ENCODE peak calls at places on chromosomes 13 and 19, in ten cellular contexts. One of them, this sample, is unnamed.

GRCh38 chr13:95833126-95833525 is 156.2 kb downstream of the DNAJC3 start:
- DNase-seq in fibroblast of pulmonary artery: no peak
- DNase-seq in OCI-LY7: no peak
- DNase-seq in body of pancreas: no peak
- DNase-seq in upper lobe of right lung: no peak
- DNase-seq in astrocyte of the spinal cord: no peak
- DNase-seq in WTC11: no peak
- DNase-seq in transverse colon: no peak
- DNase-seq in progenitor cell of endocrine pancreas: no peak
- DNase-seq in heart right ventricle: no peak
- DNase-seq in this sample: no peak

GRCh38 chr19:4583961-4584669 is 24.6 kb upstream of the SEMA6B start:
- DNase-seq in fibroblast of pulmonary artery: peak; percentile 44
- DNase-seq in OCI-LY7: peak; percentile 32
- DNase-seq in body of pancreas: no peak
- DNase-seq in upper lobe of right lung: no peak
- DNase-seq in astrocyte of the spinal cord: peak; percentile 32
- DNase-seq in WTC11: peak; percentile 72
- DNase-seq in transverse colon: no peak
- DNase-seq in progenitor cell of endocrine pancreas: no peak
- DNase-seq in heart right ventricle: no peak
- DNase-seq in this sample: no peak

GRCh38 chr13:46896346-46897138 is at the start of gene HTR2A:
- DNase-seq in fibroblast of pulmonary artery: peak; percentile 40
- DNase-seq in OCI-LY7: no peak
- DNase-seq in body of pancreas: peak; percentile 18
- DNase-seq in upper lobe of right lung: peak; percentile 69
- DNase-seq in astrocyte of the spinal cord: peak; percentile 65
- DNase-seq in WTC11: no peak
- DNase-seq in transverse colon: no peak
- DNase-seq in progenitor cell of endocrine pancreas: no peak
- DNase-seq in heart right ventricle: no peak
- DNase-seq in this sample: no peak

GRCh38 chr19:7680606-7681335 is at the start of gene TRAPPC5:
- DNase-seq in fibroblast of pulmonary artery: peak; percentile 84
- DNase-seq in OCI-LY7: peak; percentile 93
- DNase-seq in body of pancreas: peak; percentile 88
- DNase-seq in upper lobe of right lung: peak; percentile 94
- DNase-seq in astrocyte of the spinal cord: peak; percentile 74
- DNase-seq in WTC11: peak; percentile 86
- DNase-seq in transverse colon: peak; percentile 89
- DNase-seq in progenitor cell of endocrine pancreas: peak; percentile 87
- DNase-seq in heart right ventricle: peak; percentile 90
- DNase-seq in this sample: no peak

GRCh38 chr19:8585894-8586750 is 8.9 kb upstream of the MYO1F start:
- DNase-seq in fibroblast of pulmonary artery: peak; percentile 47
- DNase-seq in OCI-LY7: peak; percentile 47
- DNase-seq in body of pancreas: no peak
- DNase-seq in upper lobe of right lung: peak; percentile 83
- DNase-seq in astrocyte of the spinal cord: no peak
- DNase-seq in WTC11: peak; percentile 99
- DNase-seq in transverse colon: peak; percentile 66
- DNase-seq in progenitor cell of endocrine pancreas: peak; percentile 51
- DNase-seq in heart right ventricle: peak; percentile 63
- DNase-seq in this sample: no peak

GRCh38 chr13:25679936-25680335 is 308.2 kb downstream of the ATP8A2 start:
- DNase-seq in fibroblast of pulmonary artery: no peak
- DNase-seq in OCI-LY7: no peak
- DNase-seq in body of pancreas: no peak
- DNase-seq in upper lobe of right lung: no peak
- DNase-seq in astrocyte of the spinal cord: no peak
- DNase-seq in WTC11: no peak
- DNase-seq in transverse colon: no peak
- DNase-seq in progenitor cell of endocrine pancreas: no peak
- DNase-seq in heart right ventricle: no peak
- DNase-seq in this sample: no peak

GRCh38 chr19:52343548-52343947 is 7.5 kb downstream of the ZNF610 start:
- DNase-seq in fibroblast of pulmonary artery: peak; percentile 38
- DNase-seq in OCI-LY7: peak; percentile 79
- DNase-seq in body of pancreas: peak; percentile 59
- DNase-seq in upper lobe of right lung: no peak
- DNase-seq in astrocyte of the spinal cord: no peak
- DNase-seq in WTC11: peak; percentile 83
- DNase-seq in transverse colon: peak; percentile 9
- DNase-seq in progenitor cell of endocrine pancreas: peak; percentile 68
- DNase-seq in heart right ventricle: peak; percentile 19
- DNase-seq in this sample: no peak

GRCh38 chr19:3057275-3057714 is 5.0 kb downstream of the TLE5 start:
- DNase-seq in fibroblast of pulmonary artery: peak; percentile 77
- DNase-seq in OCI-LY7: no peak
- DNase-seq in body of pancreas: peak; percentile 98
- DNase-seq in upper lobe of right lung: peak; percentile 93
- DNase-seq in astrocyte of the spinal cord: peak; percentile 73
- DNase-seq in WTC11: no peak
- DNase-seq in transverse colon: peak; percentile 73
- DNase-seq in progenitor cell of endocrine pancreas: no peak
- DNase-seq in heart right ventricle: peak; percentile 91
- DNase-seq in this sample: no peak

DNA sequence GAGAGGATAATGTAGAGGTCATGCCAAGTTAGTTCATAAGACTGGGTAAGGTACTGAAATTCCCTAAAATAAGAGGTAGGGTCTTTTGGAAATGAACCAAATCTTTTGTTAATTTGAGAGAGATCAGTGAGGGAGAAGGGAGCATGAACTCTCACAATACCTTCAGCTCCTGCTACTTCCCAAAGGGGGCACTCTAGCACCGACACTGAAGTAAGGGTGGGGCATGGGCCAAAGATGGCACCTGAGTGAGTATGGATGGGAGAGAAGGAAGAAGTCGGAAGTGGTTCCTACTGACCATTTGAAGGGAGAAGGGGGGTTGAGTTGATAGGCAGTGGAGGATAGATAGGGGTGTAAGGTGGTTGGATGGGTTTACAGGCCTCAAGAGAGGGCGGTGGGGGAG is 86.6 kb downstream of the ZNF737 start:
- DNase-seq in fibroblast of pulmonary artery: no peak
- DNase-seq in OCI-LY7: no peak
- DNase-seq in body of pancreas: no peak
- DNase-seq in upper lobe of right lung: no peak
- DNase-seq in astrocyte of the spinal cord: no peak
- DNase-seq in WTC11: peak; percentile 28
- DNase-seq in transverse colon: no peak
- DNase-seq in progenitor cell of endocrine pancreas: no peak
- DNase-seq in heart right ventricle: no peak
- DNase-seq in this sample: no peak
- TF ChIP-seq CTCF in fibroblast of pulmonary artery: no peak
- TF ChIP-seq CTCF in OCI-LY7: no peak
- TF ChIP-seq CTCF in body of pancreas: no peak
- TF ChIP-seq CTCF in upper lobe of right lung: no peak
- TF ChIP-seq CTCF in astrocyte of the spinal cord: no peak
- TF ChIP-seq CTCF in WTC11: no peak
- TF ChIP-seq CTCF in transverse colon: no peak
- TF ChIP-seq CTCF in progenitor cell of endocrine pancreas: no peak
- TF ChIP-seq CTCF in heart right ventricle: no peak
- TF ChIP-seq CTCF in this sample: no peak

GRCh38 chr13:44438234-44438579 is 64.6 kb downstream of the SERP2 start:
- DNase-seq in fibroblast of pulmonary artery: no peak
- DNase-seq in OCI-LY7: no peak
- DNase-seq in body of pancreas: no peak
- DNase-seq in upper lobe of right lung: no peak
- DNase-seq in astrocyte of the spinal cord: no peak
- DNase-seq in WTC11: no peak
- DNase-seq in transverse colon: no peak
- DNase-seq in progenitor cell of endocrine pancreas: no peak
- DNase-seq in heart right ventricle: no peak
- DNase-seq in this sample: no peak

GRCh38 chr13:44434441-44435141 is 61.0 kb downstream of the SERP2 start:
- DNase-seq in fibroblast of pulmonary artery: no peak
- DNase-seq in OCI-LY7: no peak
- DNase-seq in body of pancreas: no peak
- DNase-seq in upper lobe of right lung: no peak
- DNase-seq in astrocyte of the spinal cord: no peak
- DNase-seq in WTC11: no peak
- DNase-seq in transverse colon: no peak
- DNase-seq in progenitor cell of endocrine pancreas: no peak
- DNase-seq in heart right ventricle: no peak
- DNase-seq in this sample: no peak

GRCh38 chr13:44437356-44438233 is 64.0 kb downstream of the SERP2 start:
- DNase-seq in fibroblast of pulmonary artery: peak; percentile 69
- DNase-seq in OCI-LY7: peak; percentile 70
- DNase-seq in body of pancreas: no peak
- DNase-seq in upper lobe of right lung: no peak
- DNase-seq in astrocyte of the spinal cord: peak; percentile 77
- DNase-seq in WTC11: no peak
- DNase-seq in transverse colon: no peak
- DNase-seq in progenitor cell of endocrine pancreas: no peak
- DNase-seq in heart right ventricle: no peak
- DNase-seq in this sample: peak; percentile 4

GRCh38 chr13:44435142-44435982 is 61.7 kb downstream of the SERP2 start:
- DNase-seq in fibroblast of pulmonary artery: peak; percentile 99
- DNase-seq in OCI-LY7: peak; percentile 90
- DNase-seq in body of pancreas: peak; percentile 99
- DNase-seq in upper lobe of right lung: peak; percentile 96
- DNase-seq in astrocyte of the spinal cord: peak; percentile 99
- DNase-seq in WTC11: peak; percentile 97
- DNase-seq in transverse colon: peak; percentile 98
- DNase-seq in progenitor cell of endocrine pancreas: peak; percentile 96
- DNase-seq in heart right ventricle: peak; percentile 91
- DNase-seq in this sample: peak; percentile 82

DNA sequence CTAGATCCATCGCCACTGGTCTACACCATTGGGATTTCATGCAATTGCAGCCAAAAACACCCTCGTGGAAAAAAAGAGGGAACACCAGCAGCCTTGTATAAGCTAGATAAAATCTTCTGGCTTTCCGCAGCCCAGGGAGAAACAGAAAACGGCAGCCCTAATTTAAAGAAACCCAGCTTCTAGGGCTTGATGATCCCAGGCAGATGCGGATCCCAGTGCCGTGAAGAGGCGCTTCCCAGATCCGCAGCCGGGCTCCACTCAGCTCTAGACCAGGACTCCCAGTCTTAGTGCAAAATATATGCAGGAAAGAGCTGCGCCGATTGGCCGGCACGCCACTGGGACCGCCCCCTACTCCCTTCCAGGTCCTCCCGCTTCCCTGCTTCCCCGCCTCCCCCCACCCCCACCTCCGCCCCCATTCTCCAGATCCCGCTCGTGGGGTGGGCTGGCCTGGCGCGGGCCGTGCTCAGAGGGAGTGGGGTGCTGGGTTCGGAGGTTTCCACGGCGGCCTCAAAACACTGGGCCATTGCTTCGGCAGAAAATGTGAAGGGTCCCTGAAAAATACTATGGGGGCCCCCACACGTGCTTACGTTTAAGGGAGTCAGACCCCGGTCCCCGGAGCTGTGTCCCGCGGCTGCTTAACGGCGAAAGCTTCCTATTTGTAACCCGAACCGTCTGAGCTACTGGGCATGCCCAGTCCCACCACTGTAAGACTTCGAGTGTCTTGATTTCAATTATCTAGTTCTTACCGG is 63.1 kb downstream of the SERP2 start:
- DNase-seq in fibroblast of pulmonary artery: peak; percentile 96
- DNase-seq in OCI-LY7: peak; percentile 66
- DNase-seq in body of pancreas: peak; percentile 95
- DNase-seq in upper lobe of right lung: peak; percentile 96
- DNase-seq in astrocyte of the spinal cord: peak; percentile 96
- DNase-seq in WTC11: peak; percentile 96
- DNase-seq in transverse colon: peak; percentile 97
- DNase-seq in progenitor cell of endocrine pancreas: peak; percentile 89
- DNase-seq in heart right ventricle: peak; percentile 95
- DNase-seq in this sample: peak; percentile 49
- TF ChIP-seq CTCF in fibroblast of pulmonary artery: no peak
- TF ChIP-seq CTCF in OCI-LY7: no peak
- TF ChIP-seq CTCF in body of pancreas: no peak
- TF ChIP-seq CTCF in upper lobe of right lung: no peak
- TF ChIP-seq CTCF in astrocyte of the spinal cord: no peak
- TF ChIP-seq CTCF in WTC11: no peak
- TF ChIP-seq CTCF in transverse colon: no peak
- TF ChIP-seq CTCF in progenitor cell of endocrine pancreas: no peak
- TF ChIP-seq CTCF in heart right ventricle: no peak
- TF ChIP-seq CTCF in this sample: no peak

GRCh38 chr19:10962863-10963262 is 2.0 kb downstream of the SMARCA4 start:
- DNase-seq in fibroblast of pulmonary artery: no peak
- DNase-seq in OCI-LY7: no peak
- DNase-seq in body of pancreas: no peak
- DNase-seq in upper lobe of right lung: no peak
- DNase-seq in astrocyte of the spinal cord: no peak
- DNase-seq in WTC11: no peak
- DNase-seq in transverse colon: no peak
- DNase-seq in progenitor cell of endocrine pancreas: no peak
- DNase-seq in heart right ventricle: no peak
- DNase-seq in this sample: no peak

GRCh38 chr19:10963865-10964264 is 3.0 kb downstream of the SMARCA4 start:
- DNase-seq in fibroblast of pulmonary artery: no peak
- DNase-seq in OCI-LY7: no peak
- DNase-seq in body of pancreas: no peak
- DNase-seq in upper lobe of right lung: no peak
- DNase-seq in astrocyte of the spinal cord: no peak
- DNase-seq in WTC11: no peak
- DNase-seq in transverse colon: no peak
- DNase-seq in progenitor cell of endocrine pancreas: no peak
- DNase-seq in heart right ventricle: no peak
- DNase-seq in this sample: no peak

GRCh38 chr19:10961763-10962536 is 1.1 kb downstream of the SMARCA4 start:
- DNase-seq in fibroblast of pulmonary artery: peak; percentile 21
- DNase-seq in OCI-LY7: peak; percentile 61
- DNase-seq in body of pancreas: no peak
- DNase-seq in upper lobe of right lung: no peak
- DNase-seq in astrocyte of the spinal cord: peak; percentile 23
- DNase-seq in WTC11: no peak
- DNase-seq in transverse colon: no peak
- DNase-seq in progenitor cell of endocrine pancreas: no peak
- DNase-seq in heart right ventricle: no peak
- DNase-seq in this sample: no peak

GRCh38 chr19:10961073-10961762 is 388 bp downstream of the SMARCA4 start:
- DNase-seq in fibroblast of pulmonary artery: peak; percentile 30
- DNase-seq in OCI-LY7: peak; percentile 57
- DNase-seq in body of pancreas: peak; percentile 30
- DNase-seq in upper lobe of right lung: peak; percentile 72
- DNase-seq in astrocyte of the spinal cord: no peak
- DNase-seq in WTC11: peak; percentile 56
- DNase-seq in transverse colon: peak; percentile 30
- DNase-seq in progenitor cell of endocrine pancreas: no peak
- DNase-seq in heart right ventricle: no peak
- DNase-seq in this sample: no peak

GRCh38 chr19:10960314-10961072 is at the start of gene SMARCA4:
- DNase-seq in fibroblast of pulmonary artery: peak; percentile 98
- DNase-seq in OCI-LY7: peak; percentile 99
- DNase-seq in body of pancreas: peak; percentile 99
- DNase-seq in upper lobe of right lung: peak; percentile 99
- DNase-seq in astrocyte of the spinal cord: peak; percentile 97
- DNase-seq in WTC11: peak; percentile 96
- DNase-seq in transverse colon: peak; percentile 99
- DNase-seq in progenitor cell of endocrine pancreas: peak; percentile 99
- DNase-seq in heart right ventricle: peak; percentile 99
- DNase-seq in this sample: peak; percentile 40
- TF ChIP-seq CTCF in fibroblast of pulmonary artery: no peak
- TF ChIP-seq CTCF in OCI-LY7: no peak
- TF ChIP-seq CTCF in body of pancreas: no peak
- TF ChIP-seq CTCF in upper lobe of right lung: no peak
- TF ChIP-seq CTCF in astrocyte of the spinal cord: no peak
- TF ChIP-seq CTCF in WTC11: no peak
- TF ChIP-seq CTCF in transverse colon: no peak
- TF ChIP-seq CTCF in progenitor cell of endocrine pancreas: no peak
- TF ChIP-seq CTCF in heart right ventricle: no peak
- TF ChIP-seq CTCF in this sample: no peak

GRCh38 chr19:860481-861098 is 1.1 kb downstream of the CFD start:
- DNase-seq in fibroblast of pulmonary artery: peak; percentile 50
- DNase-seq in OCI-LY7: peak; percentile 50
- DNase-seq in body of pancreas: peak; percentile 70
- DNase-seq in upper lobe of right lung: peak; percentile 90
- DNase-seq in astrocyte of the spinal cord: peak; percentile 37
- DNase-seq in WTC11: peak; percentile 60
- DNase-seq in transverse colon: peak; percentile 84
- DNase-seq in progenitor cell of endocrine pancreas: peak; percentile 52
- DNase-seq in heart right ventricle: peak; percentile 75
- DNase-seq in this sample: no peak
- TF ChIP-seq CTCF in fibroblast of pulmonary artery: no peak
- TF ChIP-seq CTCF in OCI-LY7: peak; percentile 45
- TF ChIP-seq CTCF in body of pancreas: no peak
- TF ChIP-seq CTCF in upper lobe of right lung: no peak
- TF ChIP-seq CTCF in astrocyte of the spinal cord: peak; percentile 19
- TF ChIP-seq CTCF in WTC11: no peak
- TF ChIP-seq CTCF in transverse colon: no peak
- TF ChIP-seq CTCF in progenitor cell of endocrine pancreas: peak; percentile 29
- TF ChIP-seq CTCF in heart right ventricle: peak; percentile 23
- TF ChIP-seq CTCF in this sample: peak; percentile 37

This sample was measured in AG04449.